ENCODE peak calls at places on chromosomes 3 and 15, in eight cellular contexts. One of them, this sample, is unnamed.

GRCh38 chr3:78957456-78957855 is 810.3 kb downstream of the ROBO1 start:
- DNase-seq in vagina: no peak
- DNase-seq in heart left ventricle: no peak
- DNase-seq in adrenal gland: no peak
- DNase-seq in testis: no peak
- DNase-seq in stomach: no peak
- DNase-seq in ovary: no peak
- DNase-seq in esophagus squamous epithelium: no peak
- DNase-seq in this sample: no peak

GRCh38 chr3:8724108-8724752 is 9.4 kb upstream of the CAV3 start:
- DNase-seq in ovary: no peak
- DNase-seq in heart left ventricle: no peak
- DNase-seq in testis: no peak
- DNase-seq in esophagus squamous epithelium: no peak
- DNase-seq in vagina: no peak
- DNase-seq in stomach: no peak
- DNase-seq in adrenal gland: no peak
- DNase-seq in this sample: no peak

GRCh38 chr15:44137750-44138149 is 57.3 kb downstream of the FRMD5 start:
- DNase-seq in adrenal gland: peak; percentile 43
- DNase-seq in vagina: no peak
- DNase-seq in esophagus squamous epithelium: no peak
- DNase-seq in testis: no peak
- DNase-seq in heart left ventricle: no peak
- DNase-seq in stomach: no peak
- DNase-seq in ovary: no peak
- DNase-seq in this sample: no peak

GRCh38 chr3:177618873-177619771 is 421.8 kb upstream of the TBL1XR1 start:
- DNase-seq in stomach: no peak
- DNase-seq in heart left ventricle: no peak
- DNase-seq in testis: no peak
- DNase-seq in ovary: no peak
- DNase-seq in vagina: no peak
- DNase-seq in adrenal gland: no peak
- DNase-seq in esophagus squamous epithelium: no peak
- DNase-seq in this sample: no peak

GRCh38 chr3:42473083-42473932 is 29.1 kb upstream of the VIPR1 start:
- DNase-seq in stomach: peak; percentile 74
- DNase-seq in adrenal gland: no peak
- DNase-seq in testis: no peak
- DNase-seq in heart left ventricle: no peak
- DNase-seq in esophagus squamous epithelium: no peak
- DNase-seq in vagina: no peak
- DNase-seq in ovary: no peak
- DNase-seq in this sample: no peak

GRCh38 chr3:34016925-34017592 is 218.6 kb downstream of the PDCD6IP start:
- DNase-seq in adrenal gland: no peak
- DNase-seq in stomach: no peak
- DNase-seq in ovary: no peak
- DNase-seq in vagina: no peak
- DNase-seq in testis: no peak
- DNase-seq in heart left ventricle: no peak
- DNase-seq in esophagus squamous epithelium: no peak
- DNase-seq in this sample: peak; percentile 56

GRCh38 chr3:85185495-85185894 is 226.7 kb downstream of the CADM2 start:
- DNase-seq in esophagus squamous epithelium: no peak
- DNase-seq in adrenal gland: no peak
- DNase-seq in ovary: no peak
- DNase-seq in testis: no peak
- DNase-seq in heart left ventricle: no peak
- DNase-seq in vagina: no peak
- DNase-seq in stomach: no peak
- DNase-seq in this sample: no peak

GRCh38 chr3:146511402-146512134 is 32.8 kb downstream of the PLSCR1 start:
- DNase-seq in ovary: no peak
- DNase-seq in heart left ventricle: no peak
- DNase-seq in vagina: no peak
- DNase-seq in testis: no peak
- DNase-seq in esophagus squamous epithelium: no peak
- DNase-seq in adrenal gland: no peak
- DNase-seq in stomach: no peak
- DNase-seq in this sample: no peak

GRCh38 chr3:59422312-59422711 is 372.5 kb upstream of the CFAP20DC start:
- DNase-seq in ovary: no peak
- DNase-seq in esophagus squamous epithelium: no peak
- DNase-seq in stomach: no peak
- DNase-seq in vagina: no peak
- DNase-seq in heart left ventricle: no peak
- DNase-seq in testis: no peak
- DNase-seq in adrenal gland: no peak
- DNase-seq in this sample: peak; percentile 12

GRCh38 chr3:155554777-155555445 is 190.0 kb downstream of the PLCH1 start:
- DNase-seq in adrenal gland: no peak
- DNase-seq in stomach: no peak
- DNase-seq in heart left ventricle: no peak
- DNase-seq in vagina: no peak
- DNase-seq in testis: no peak
- DNase-seq in esophagus squamous epithelium: no peak
- DNase-seq in ovary: no peak
- DNase-seq in this sample: peak; percentile 77

GRCh38 chr15:76996526-76997401 is 1.8 kb downstream of the PSTPIP1 start:
- DNase-seq in ovary: peak; percentile 23
- DNase-seq in stomach: no peak
- DNase-seq in vagina: no peak
- DNase-seq in testis: peak; percentile 32
- DNase-seq in esophagus squamous epithelium: no peak
- DNase-seq in heart left ventricle: no peak
- DNase-seq in adrenal gland: no peak
- DNase-seq in this sample: peak; percentile 69

GRCh38 chr3:72641684-72642083 is 206.6 kb downstream of the SHQ1 start:
- DNase-seq in ovary: no peak
- DNase-seq in testis: no peak
- DNase-seq in adrenal gland: no peak
- DNase-seq in stomach: no peak
- DNase-seq in vagina: no peak
- DNase-seq in esophagus squamous epithelium: no peak
- DNase-seq in heart left ventricle: no peak
- DNase-seq in this sample: no peak

GRCh38 chr3:81339040-81339845 is 422.2 kb downstream of the GBE1 start:
- DNase-seq in stomach: no peak
- DNase-seq in adrenal gland: no peak
- DNase-seq in testis: no peak
- DNase-seq in vagina: no peak
- DNase-seq in heart left ventricle: no peak
- DNase-seq in ovary: no peak
- DNase-seq in esophagus squamous epithelium: no peak
- DNase-seq in this sample: peak; percentile 13

GRCh38 chr3:141402476-141403171 is 34.3 kb downstream of the ZBTB38 start:
- DNase-seq in testis: peak; percentile 83
- DNase-seq in vagina: no peak
- DNase-seq in adrenal gland: peak; percentile 82
- DNase-seq in stomach: peak; percentile 67
- DNase-seq in heart left ventricle: peak; percentile 88
- DNase-seq in esophagus squamous epithelium: no peak
- DNase-seq in ovary: peak; percentile 69
- DNase-seq in this sample: peak; percentile 50

GRCh38 chr3:124063168-124063909 is 71.4 kb upstream of the ROPN1 start:
- DNase-seq in vagina: no peak
- DNase-seq in stomach: no peak
- DNase-seq in heart left ventricle: no peak
- DNase-seq in testis: no peak
- DNase-seq in esophagus squamous epithelium: no peak
- DNase-seq in adrenal gland: peak; percentile 55
- DNase-seq in ovary: no peak
- DNase-seq in this sample: no peak

GRCh38 chr15:66580643-66581042 is 14.8 kb upstream of the LCTL start:
- DNase-seq in esophagus squamous epithelium: no peak
- DNase-seq in testis: no peak
- DNase-seq in ovary: no peak
- DNase-seq in heart left ventricle: peak; percentile 54
- DNase-seq in vagina: no peak
- DNase-seq in stomach: no peak
- DNase-seq in adrenal gland: no peak
- DNase-seq in this sample: peak; percentile 71

GRCh38 chr3:197687570-197687969 is 49.1 kb downstream of the RUBCN start:
- DNase-seq in esophagus squamous epithelium: no peak
- DNase-seq in stomach: no peak
- DNase-seq in vagina: no peak
- DNase-seq in ovary: no peak
- DNase-seq in testis: no peak
- DNase-seq in heart left ventricle: no peak
- DNase-seq in adrenal gland: no peak
- DNase-seq in this sample: no peak

GRCh38 chr3:160566499-160566898 is 1.1 kb upstream of the KPNA4 start:
- DNase-seq in ovary: no peak
- DNase-seq in testis: no peak
- DNase-seq in vagina: no peak
- DNase-seq in heart left ventricle: no peak
- DNase-seq in esophagus squamous epithelium: no peak
- DNase-seq in stomach: no peak
- DNase-seq in adrenal gland: no peak
- DNase-seq in this sample: no peak

GRCh38 chr3:160564205-160564922 is 1.0 kb downstream of the KPNA4 start:
- DNase-seq in esophagus squamous epithelium: no peak
- DNase-seq in stomach: no peak
- DNase-seq in ovary: no peak
- DNase-seq in adrenal gland: no peak
- DNase-seq in heart left ventricle: no peak
- DNase-seq in vagina: no peak
- DNase-seq in testis: peak; percentile 29
- DNase-seq in this sample: peak; percentile 54

GRCh38 chr3:160567774-160568173 is 2.4 kb upstream of the KPNA4 start:
- DNase-seq in heart left ventricle: no peak
- DNase-seq in ovary: no peak
- DNase-seq in vagina: no peak
- DNase-seq in stomach: no peak
- DNase-seq in adrenal gland: no peak
- DNase-seq in testis: no peak
- DNase-seq in esophagus squamous epithelium: no peak
- DNase-seq in this sample: no peak

GRCh38 chr3:160564949-160565441 is 376 bp downstream of the KPNA4 start:
- DNase-seq in adrenal gland: peak; percentile 67
- DNase-seq in esophagus squamous epithelium: no peak
- DNase-seq in stomach: peak; percentile 70
- DNase-seq in heart left ventricle: peak; percentile 72
- DNase-seq in ovary: no peak
- DNase-seq in vagina: no peak
- DNase-seq in testis: peak; percentile 64
- DNase-seq in this sample: peak; percentile 70

GRCh38 chr3:160565442-160566403 is at the start of gene KPNA4:
- DNase-seq in vagina: no peak
- DNase-seq in ovary: peak; percentile 96
- DNase-seq in esophagus squamous epithelium: peak; percentile 84
- DNase-seq in testis: peak; percentile 97
- DNase-seq in heart left ventricle: peak; percentile 98
- DNase-seq in adrenal gland: peak; percentile 98
- DNase-seq in stomach: peak; percentile 98
- DNase-seq in this sample: peak; percentile 97
- TF ChIP-seq POLR2A in vagina: no peak
- TF ChIP-seq POLR2A in ovary: peak; percentile 46
- TF ChIP-seq POLR2A in esophagus squamous epithelium: no peak
- TF ChIP-seq POLR2A in testis: peak; percentile 34
- TF ChIP-seq POLR2A in heart left ventricle: peak; percentile 76
- TF ChIP-seq POLR2A in adrenal gland: peak; percentile 91
- TF ChIP-seq POLR2A in stomach: no peak
- TF ChIP-seq POLR2A in this sample: peak; percentile 81

GRCh38 chr3:193812078-193812725 is 219.2 kb downstream of the OPA1 start:
- DNase-seq in stomach: no peak
- DNase-seq in ovary: no peak
- DNase-seq in esophagus squamous epithelium: no peak
- DNase-seq in adrenal gland: no peak
- DNase-seq in heart left ventricle: no peak
- DNase-seq in vagina: no peak
- DNase-seq in testis: no peak
- DNase-seq in this sample: no peak
- H3K4me3 ChIP-seq in stomach: no peak overlapping the region
- H3K4me3 ChIP-seq in ovary: no peak overlapping the region
- H3K4me3 ChIP-seq in esophagus squamous epithelium: no peak overlapping the region
- H3K4me3 ChIP-seq in adrenal gland: no peak overlapping the region
- H3K4me3 ChIP-seq in heart left ventricle: no peak overlapping the region
- H3K4me3 ChIP-seq in vagina: no peak overlapping the region
- H3K4me3 ChIP-seq in testis: no peak overlapping the region
- H3K4me3 ChIP-seq in this sample: no peak overlapping the region

DNA sequence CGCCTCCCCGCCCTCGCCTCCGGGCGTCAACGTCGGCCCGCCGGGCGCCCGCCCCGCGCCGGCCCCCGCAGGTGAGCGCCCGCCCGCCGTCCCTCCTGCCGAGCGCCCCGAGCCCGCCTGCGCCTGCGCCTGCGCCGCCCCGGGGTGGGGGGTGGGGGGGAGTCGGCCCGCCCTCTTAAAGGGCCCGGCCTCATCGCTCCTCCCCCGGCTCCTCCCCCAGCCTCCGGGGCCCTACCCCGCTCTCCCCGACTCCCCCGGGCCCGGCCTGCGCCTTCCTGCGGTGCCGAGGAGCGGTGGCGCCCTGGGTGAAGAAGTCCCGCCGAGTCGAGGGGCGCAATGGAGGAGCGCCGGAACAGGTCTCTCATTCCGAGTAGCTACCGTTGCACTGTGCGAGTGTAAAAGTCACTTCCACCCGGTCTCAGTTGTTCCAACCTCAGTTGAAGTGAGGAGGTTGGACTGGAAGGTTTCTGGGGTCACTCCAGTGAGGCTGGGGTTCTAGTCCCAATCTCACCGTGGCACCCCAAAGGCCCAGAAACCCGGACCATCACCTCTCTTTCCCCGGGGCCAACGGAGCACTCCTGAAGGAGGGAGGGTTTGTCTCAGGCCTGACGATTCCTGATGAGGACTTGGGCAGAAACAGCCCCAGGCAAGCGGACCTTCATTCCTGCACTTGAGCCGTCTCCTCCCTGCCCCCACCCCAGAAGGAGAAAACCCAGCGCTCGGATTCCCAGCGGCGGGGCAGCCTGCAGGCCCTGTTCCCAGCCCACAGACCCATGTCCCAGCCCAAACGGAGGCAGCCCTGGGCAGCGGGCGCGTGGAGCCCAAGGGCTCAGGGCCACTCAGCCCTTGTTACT is 1.5 kb upstream of the TNK2 start:
- DNase-seq in vagina: no peak
- DNase-seq in adrenal gland: peak; percentile 88
- DNase-seq in heart left ventricle: peak; percentile 86
- DNase-seq in testis: peak; percentile 87
- DNase-seq in ovary: peak; percentile 86
- DNase-seq in stomach: peak; percentile 92
- DNase-seq in esophagus squamous epithelium: peak; percentile 34
- DNase-seq in this sample: peak; percentile 89
- TF ChIP-seq POLR2A in vagina: no peak
- TF ChIP-seq POLR2A in adrenal gland: no peak
- TF ChIP-seq POLR2A in heart left ventricle: peak; percentile 15
- TF ChIP-seq POLR2A in testis: no peak
- TF ChIP-seq POLR2A in ovary: no peak
- TF ChIP-seq POLR2A in stomach: no peak
- TF ChIP-seq POLR2A in esophagus squamous epithelium: no peak
- TF ChIP-seq POLR2A in this sample: no peak

DNA sequence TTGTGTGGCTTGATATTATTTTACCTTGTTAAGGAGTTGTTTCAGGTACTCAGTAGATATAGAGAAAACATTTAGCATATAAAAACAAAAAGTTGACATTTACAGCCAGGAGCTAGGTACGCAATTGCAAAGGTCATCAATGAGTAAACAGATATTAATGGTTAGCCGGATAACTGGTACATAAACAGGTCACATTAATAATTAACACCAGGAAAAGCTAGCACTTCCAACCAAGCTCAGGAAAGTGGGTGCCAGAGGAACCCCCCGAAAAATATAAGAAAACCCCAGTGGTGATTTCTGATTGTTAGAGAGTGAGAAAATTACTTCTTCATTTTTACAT is 146.6 kb upstream of the NR2F2 start:
- DNase-seq in ovary: no peak
- DNase-seq in testis: no peak
- DNase-seq in heart left ventricle: no peak
- DNase-seq in esophagus squamous epithelium: no peak
- DNase-seq in adrenal gland: no peak
- DNase-seq in stomach: no peak
- DNase-seq in vagina: no peak
- DNase-seq in this sample: no peak
- H3K4me3 ChIP-seq in ovary: no peak overlapping the region
- H3K4me3 ChIP-seq in testis: no peak overlapping the region
- H3K4me3 ChIP-seq in heart left ventricle: no peak overlapping the region
- H3K4me3 ChIP-seq in esophagus squamous epithelium: no peak overlapping the region
- H3K4me3 ChIP-seq in adrenal gland: no peak overlapping the region
- H3K4me3 ChIP-seq in stomach: no peak overlapping the region
- H3K4me3 ChIP-seq in vagina: no peak overlapping the region
- H3K4me3 ChIP-seq in this sample: no peak overlapping the region

This sample was measured in NB4.